ENCODE peak calls at places on chromosomes 2 and 18, in seven cellular contexts. H, A, S, X, V, J and Y are unnamed samples.

GRCh38 chr2:84904717-84905174 is 710 bp upstream of the TMSB10 start:
- DNase-seq in H (peak; percentile 35), A (no peak), S (peak; percentile 56), X (no peak), V (no peak), J (no peak), Y (no peak)

GRCh38 chr2:223051580-223052375 is at the start of gene KCNE4:
- DNase-seq in H (no peak), A (no peak), S (no peak), X (no peak), V (no peak), J (no peak), Y (peak; percentile 9)

GRCh38 chr2:211033765-211034164 is 477.4 kb downstream of the CPS1 start:
- DNase-seq in H (no peak), A (peak; percentile 12), S (peak; percentile 6), X (peak; percentile 35), V (no peak), J (no peak), Y (no peak)

GRCh38 chr2:127157651-127158460 is 50.9 kb upstream of the BIN1 start:
- DNase-seq in H (no peak), A (no peak), S (peak; percentile 83), X (peak; percentile 20), V (no peak), J (peak; percentile 57), Y (no peak)

GRCh38 chr2:27914046-27914792 is 23.7 kb downstream of the BABAM2 start:
- DNase-seq in H (no peak), A (no peak), S (no peak), X (peak; percentile 9), V (no peak), J (no peak), Y (no peak)

GRCh38 chr2:134852518-134852917 is 14.1 kb downstream of the ACMSD start:
- DNase-seq in H (no peak), A (no peak), S (no peak), X (no peak), V (no peak), J (no peak), Y (peak; percentile 41)

GRCh38 chr2:149018971-149019370 is 19.5 kb upstream of the LYPD6B start:
- DNase-seq in H (no peak), A (no peak), S (no peak), X (no peak), V (no peak), J (no peak), Y (no peak)

GRCh38 chr2:202360646-202361045 is 15.5 kb upstream of the BMPR2 start:
- DNase-seq in H (no peak), A (no peak), S (no peak), X (no peak), V (no peak), J (no peak), Y (no peak)

GRCh38 chr2:132670104-132670960 is at the start of gene LYPD1:
- DNase-seq in H (no peak), A (no peak), S (peak; percentile 51), X (no peak), V (no peak), J (no peak), Y (no peak)

GRCh38 chr18:36757081-36757480 is 71.7 kb downstream of the TPGS2 start:
- DNase-seq in H (peak; percentile 59), A (peak; percentile 44), S (peak; percentile 76), X (peak; percentile 48), V (no peak), J (no peak), Y (peak; percentile 66)

GRCh38 chr2:24009367-24009679 is 562 bp upstream of the MFSD2B start:
- DNase-seq in H (no peak), A (no peak), S (no peak), X (no peak), V (no peak), J (no peak), Y (no peak)

GRCh38 chr2:176091329-176092258 is 927 bp upstream of the HOXD13 start:
- DNase-seq in H (no peak), A (no peak), S (no peak), X (no peak), V (no peak), J (no peak), Y (no peak)

GRCh38 chr18:39799010-39799409 is 2156.0 kb upstream of the PIK3C3 start:
- DNase-seq in H (no peak), A (no peak), S (no peak), X (no peak), V (no peak), J (no peak), Y (peak; percentile 65)

GRCh38 chr2:238083919-238084318 is 16.2 kb upstream of the ESPNL start:
- DNase-seq in H (no peak), A (no peak), S (no peak), X (no peak), V (no peak), J (no peak), Y (no peak)

GRCh38 chr2:43024515-43024962 is 201.9 kb downstream of the ZFP36L2 start:
- DNase-seq in H (peak; percentile 87), A (peak; percentile 12), S (peak; percentile 96), X (no peak), V (no peak), J (peak; percentile 38), Y (peak; percentile 57)

GRCh38 chr2:103355287-103355686 is 593.5 kb downstream of the TMEM182 start:
- DNase-seq in H (no peak), A (no peak), S (no peak), X (no peak), V (no peak), J (no peak), Y (no peak)

GRCh38 chr2:192208848-192209247 is 14.1 kb upstream of the TMEFF2 start:
- DNase-seq in H (no peak), A (no peak), S (no peak), X (no peak), V (no peak), J (no peak), Y (no peak)

GRCh38 chr2:196201229-196201998 is 30.0 kb upstream of the STK17B start:
- DNase-seq in H (no peak), A (no peak), S (no peak), X (no peak), V (no peak), J (no peak), Y (no peak)

GRCh38 chr2:158969717-158970521 is 1.5 kb downstream of the TANC1 start:
- DNase-seq in H (no peak), A (no peak), S (peak; percentile 52), X (no peak), V (no peak), J (no peak), Y (no peak)

GRCh38 chr2:37894601-37895000 is 30.5 kb upstream of the RMDN2 start:
- DNase-seq in H (no peak), A (no peak), S (no peak), X (no peak), V (no peak), J (no peak), Y (no peak)

GRCh38 chr2:200306719-200306968 is 151 bp downstream of the SPATS2L start:
- DNase-seq in H (peak; percentile 59), A (no peak), S (no peak), X (no peak), V (no peak), J (no peak), Y (no peak)

GRCh38 chr2:200306969-200307811 is 697 bp downstream of the SPATS2L start:
- DNase-seq in H (peak; percentile 54), A (no peak), S (peak; percentile 82), X (no peak), V (no peak), J (no peak), Y (peak; percentile 29)

GRCh38 chr2:200308421-200309295 is 2.2 kb downstream of the SPATS2L start:
- DNase-seq in H (no peak), A (no peak), S (no peak), X (no peak), V (no peak), J (no peak), Y (no peak)

GRCh38 chr2:200309296-200309846 is 2.9 kb downstream of the SPATS2L start:
- DNase-seq in H (no peak), A (no peak), S (no peak), X (no peak), V (no peak), J (no peak), Y (no peak)

DNA sequence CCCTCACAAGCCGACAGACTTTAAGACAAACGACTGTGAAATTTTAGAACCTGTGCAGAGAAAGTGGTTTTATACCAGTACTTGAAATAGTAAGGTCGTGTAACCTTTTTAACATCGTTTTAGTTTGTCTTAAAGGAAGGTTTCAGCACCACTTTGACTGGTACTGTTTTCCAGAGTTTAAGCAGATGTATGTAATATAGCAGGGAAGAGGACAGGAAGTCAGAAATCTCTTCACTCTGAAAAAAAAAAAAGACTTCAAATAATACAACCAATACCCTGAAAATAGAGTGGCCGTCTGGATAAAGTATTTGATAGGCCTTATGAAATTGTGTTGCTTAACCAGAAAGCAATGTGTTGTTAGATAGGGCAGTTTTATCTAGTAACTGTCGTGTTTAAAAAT is 1.5 kb downstream of the SPATS2L start:
- DNase-seq in H (no peak), A (no peak), S (no peak), X (no peak), V (no peak), J (no peak), Y (no peak)
- TF ChIP-seq JUND in H (no peak), A (no peak), S (no peak), X (no peak), V (no peak), J (no peak), Y (no peak)

GRCh38 chr2:225493420-225494099 is 94.0 kb downstream of the NYAP2 start:
- DNase-seq in H (no peak), A (no peak), S (no peak), X (no peak), V (no peak), J (no peak), Y (no peak)
- TF ChIP-seq JUND in H (no peak), A (no peak), S (no peak), X (no peak), V (no peak), J (no peak), Y (no peak)

DNA sequence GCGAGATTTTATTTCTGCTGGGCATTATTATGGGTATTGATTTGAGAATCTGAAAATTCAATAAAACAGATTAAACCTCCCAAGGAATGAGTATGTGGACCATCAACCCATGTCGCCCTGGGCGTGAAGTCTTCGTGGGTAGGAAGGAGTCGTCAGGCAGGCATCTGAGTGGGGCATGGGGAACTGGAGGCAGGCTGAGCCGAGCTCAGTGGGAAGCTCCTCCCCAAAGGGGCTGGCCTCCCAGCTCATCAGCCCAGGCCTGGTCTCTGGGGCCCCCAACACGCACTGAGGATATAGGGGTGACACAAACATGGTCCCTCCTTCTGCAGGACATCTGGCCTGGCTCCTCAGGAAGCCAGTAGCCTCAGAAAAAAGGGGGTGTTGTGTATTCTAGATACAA is 265.2 kb downstream of the TFCP2L1 start:
- DNase-seq in H (no peak), A (no peak), S (no peak), X (no peak), V (no peak), J (no peak), Y (no peak)
- TF ChIP-seq JUND in H (no peak), A (no peak), S (no peak), X (no peak), V (no peak), J (no peak), Y (no peak)

GRCh38 chr2:163667064-163667887 is 68.5 kb downstream of the FIGN start:
- DNase-seq in H (no peak), A (no peak), S (no peak), X (peak; percentile 81), V (no peak), J (no peak), Y (no peak)
- TF ChIP-seq JUND in H (no peak), A (no peak), S (peak; percentile 86), X (no peak), V (no peak), J (no peak), Y (no peak)